ENCODE peak calls at places on chromosomes 6 and 20, in seven cellular contexts. G is gastrocnemius medialis; P is psoas muscle; X is CD8-positive, alpha-beta memory T cell; R is CD8-positive, alpha-beta T cell; H is sigmoid colon; S is aorta. W is an unnamed sample.

GRCh38 chr6:160278786-160279310 is 20.2 kb upstream of the SLC22A2 start:
- DNase-seq in X (no peak), H (no peak), R (no peak), G (peak; percentile 28), P (no peak), S (no peak), W (no peak)

GRCh38 chr6:15881150-15881549 is 218.3 kb upstream of the DTNBP1 start:
- DNase-seq in G (peak; percentile 43), X (no peak), H (no peak), S (no peak), P (no peak), R (no peak), W (no peak)

GRCh38 chr6:62999796-63000195 is 211.5 kb upstream of the FKBP1C start:
- DNase-seq in G (no peak), S (no peak), H (no peak), X (no peak), R (no peak), P (no peak), W (no peak)

GRCh38 chr6:166262738-166263515 is 45.3 kb downstream of the PRR18 start:
- DNase-seq in P (no peak), R (no peak), S (no peak), H (no peak), X (no peak), G (no peak), W (no peak)

GRCh38 chr20:43558412-43559146 is at the start of gene SGK2:
- DNase-seq in P (no peak), R (no peak), X (no peak), G (no peak), H (no peak), S (no peak), W (no peak)

GRCh38 chr20:17541596-17541995 is 10.4 kb upstream of the BFSP1 start:
- DNase-seq in X (no peak), S (no peak), R (no peak), G (no peak), P (no peak), H (no peak), W (no peak)

GRCh38 chr20:24965065-24965919 is 16.2 kb downstream of the CST7 start:
- DNase-seq in S (no peak), H (peak; percentile 57), R (no peak), X (peak; percentile 19), P (no peak), G (no peak), W (peak; percentile 3)

GRCh38 chr6:34177181-34177591 is 31.3 kb upstream of the GRM4 start:
- DNase-seq in P (no peak), R (no peak), S (peak; percentile 49), X (no peak), G (no peak), H (no peak), W (no peak)

GRCh38 chr6:37696841-37697735 is 595 bp downstream of the MDGA1 start:
- DNase-seq in G (no peak), H (no peak), X (peak; percentile 70), R (no peak), P (no peak), S (peak; percentile 82), W (peak; percentile 22)

GRCh38 chr20:46415773-46416172 is 9.4 kb upstream of the ELMO2 start:
- DNase-seq in G (no peak), X (no peak), S (no peak), R (no peak), H (no peak), P (no peak), W (no peak)

GRCh38 chr6:133368664-133369063 is 127.5 kb downstream of the EYA4 start:
- DNase-seq in H (no peak), G (peak; percentile 85), P (peak; percentile 81), R (no peak), X (no peak), S (no peak), W (no peak)

GRCh38 chr6:78345882-78346281 is 521.5 kb upstream of the IRAK1BP1 start:
- DNase-seq in S (no peak), H (no peak), P (no peak), G (no peak), X (no peak), R (no peak), W (no peak)

GRCh38 chr6:123380257-123380656 is 256.5 kb downstream of the TRDN start:
- DNase-seq in X (no peak), P (no peak), H (no peak), S (no peak), G (no peak), R (no peak), W (no peak)

GRCh38 chr6:91366781-91367180 is 779.9 kb upstream of the MAP3K7 start:
- DNase-seq in P (no peak), X (no peak), H (no peak), S (no peak), G (no peak), R (no peak), W (no peak)

GRCh38 chr6:105459049-105459448 is 56.2 kb upstream of the PREP start:
- DNase-seq in R (no peak), G (no peak), H (no peak), S (no peak), X (peak; percentile 73), P (no peak), W (no peak)

GRCh38 chr6:42616716-42617115 is 52.9 kb downstream of the UBR2 start:
- DNase-seq in S (no peak), G (no peak), H (no peak), R (no peak), X (no peak), P (no peak), W (no peak)

GRCh38 chr6:23642849-23643248 is 483.2 kb upstream of the NRSN1 start:
- DNase-seq in G (no peak), P (no peak), S (no peak), R (no peak), X (no peak), H (no peak), W (no peak)

GRCh38 chr6:40083141-40083920 is 149.1 kb upstream of the MOCS1 start:
- DNase-seq in H (no peak), G (no peak), R (no peak), S (no peak), X (no peak), P (no peak), W (no peak)

GRCh38 chr6:40077315-40077714 is 143.1 kb upstream of the MOCS1 start:
- DNase-seq in P (no peak), S (no peak), G (no peak), R (no peak), X (no peak), H (no peak), W (no peak)

DNA sequence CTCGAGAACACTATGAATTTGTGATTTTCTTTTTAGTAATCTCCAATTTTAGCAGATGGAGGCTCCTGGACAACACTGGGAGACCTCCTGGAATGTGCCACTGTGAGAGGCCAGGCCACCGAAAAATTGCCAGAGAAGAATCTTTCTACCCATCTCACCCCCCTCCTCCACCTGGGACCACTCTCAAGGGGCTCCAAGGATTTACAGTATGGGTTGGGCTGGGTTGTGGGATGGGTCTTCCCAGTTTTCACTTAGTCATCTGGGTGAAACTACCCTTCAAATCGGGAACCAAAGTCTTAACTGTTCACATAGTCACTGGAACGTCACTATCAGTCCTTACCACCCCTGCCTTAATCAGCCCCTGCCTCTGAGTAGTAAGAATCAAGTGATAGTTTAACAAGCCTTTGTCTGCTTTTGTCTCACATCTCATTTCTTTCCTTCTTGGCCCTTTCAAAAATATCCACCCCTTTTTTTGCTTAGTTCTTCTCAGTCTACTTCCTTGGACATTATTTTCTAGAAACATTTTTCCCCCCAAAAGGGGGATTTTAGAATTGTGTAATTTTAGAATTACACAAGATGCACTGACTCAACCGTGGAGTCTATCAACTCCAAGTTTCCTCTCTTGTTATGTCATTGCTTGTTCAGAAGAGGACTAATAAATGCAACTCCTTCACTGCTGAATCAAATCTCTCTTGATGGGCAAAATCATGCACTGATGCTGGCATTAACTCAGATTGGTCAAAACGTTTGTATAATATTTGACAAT is 148.2 kb upstream of the MOCS1 start:
- DNase-seq in X (no peak), H (no peak), S (no peak), R (no peak), P (no peak), G (no peak), W (no peak)
- H3K27me3 ChIP-seq in X (no peaks in the 10 kb centered on the region), H (no peaks in the 10 kb centered on the region), S (no peaks in the 10 kb centered on the region), R (no peaks in the 10 kb centered on the region), P (no peaks in the 10 kb centered on the region), G (peaks cover 2% of the 10 kb centered on the region), W (no peaks in the 10 kb centered on the region)

GRCh38 chr20:38941726-38942389 is 15.6 kb downstream of the FAM83D start:
- DNase-seq in G (no peak), R (no peak), H (peak; percentile 12), X (no peak), P (no peak), S (no peak), W (no peak)
- H3K36me3 ChIP-seq in G (no peaks in the 10 kb centered on the region), R (no peaks in the 10 kb centered on the region), H (peaks cover 12% of the 10 kb centered on the region), X (no peaks in the 10 kb centered on the region), P (no peaks in the 10 kb centered on the region), S (no peaks in the 10 kb centered on the region), W (no peaks in the 10 kb centered on the region)

GRCh38 chr6:32149577-32149845 is 2.2 kb downstream of the PRRT1 start:
- DNase-seq in G (no peak), P (no peak), H (no peak), S (no peak), X (no peak), R (no peak), W (no peak)

GRCh38 chr6:32152414-32153251 is 894 bp upstream of the PRRT1 start:
- DNase-seq in H (no peak), R (no peak), S (peak; percentile 76), P (no peak), X (no peak), G (no peak), W (peak; percentile 56)

GRCh38 chr6:32149932-32150920 is 1.5 kb downstream of the PRRT1 start:
- DNase-seq in X (no peak), G (no peak), R (no peak), S (no peak), P (no peak), H (no peak), W (no peak)

GRCh38 chr6:32151885-32152311 is at the start of gene PRRT1:
- DNase-seq in S (no peak), X (no peak), H (no peak), R (no peak), P (no peak), G (no peak), W (peak; percentile 60)

GRCh38 chr6:32151131-32151884 is 431 bp downstream of the PRRT1 start:
- DNase-seq in H (no peak), R (no peak), G (no peak), P (no peak), X (no peak), S (no peak), W (peak; percentile 37)
- H3K4me3 ChIP-seq in H (peak overlapping the region; percentile 80), R (peak overlapping the region; percentile 54), G (peak overlapping the region; percentile 43), P (peak overlapping the region; percentile 43), X (peak overlapping the region; percentile 17), S (peak overlapping the region; percentile 83), W (peak overlapping the region; percentile 51)

GRCh38 chr6:88166493-88166900 is 350 bp upstream of the CNR1 start:
- DNase-seq in X (no peak), S (peak; percentile 83), R (no peak), G (no peak), H (no peak), P (no peak), W (peak; percentile 30)

GRCh38 chr6:88168362-88168761 is 2.2 kb upstream of the CNR1 start:
- DNase-seq in H (no peak), R (no peak), G (no peak), X (no peak), S (no peak), P (no peak), W (no peak)

GRCh38 chr6:88167625-88167937 is 1.4 kb upstream of the CNR1 start:
- DNase-seq in G (no peak), R (no peak), P (no peak), H (no peak), X (no peak), S (no peak), W (no peak)

GRCh38 chr6:88165877-88166492 is at the start of gene CNR1:
- DNase-seq in H (peak; percentile 89), R (no peak), X (no peak), G (no peak), S (peak; percentile 87), P (peak; percentile 70), W (peak; percentile 50)

GRCh38 chr6:88166901-88167624 is 916 bp upstream of the CNR1 start:
- DNase-seq in X (no peak), P (no peak), H (peak; percentile 67), R (no peak), G (no peak), S (peak; percentile 74), W (no peak)
- H3K27me3 ChIP-seq in X (peaks cover 6% of the 10 kb centered on the region), P (peaks cover 5% of the 10 kb centered on the region), H (no peaks in the 10 kb centered on the region), R (peaks cover 8% of the 10 kb centered on the region), G (peaks cover 52% of the 10 kb centered on the region), S (no peaks in the 10 kb centered on the region), W (peaks cover 5% of the 10 kb centered on the region)

W was measured in ovary.